ENCODE peak calls at places on chromosomes 13 and 19, in six cellular contexts. W is psoas muscle; I is lung; H is GM12865; P is CD8-positive, alpha-beta T cell; C is HCT116. J is an unnamed sample.

GRCh38 chr19:47544075-47544474 is 28.9 kb downstream of the ZNF541 start:
- DNase-seq in W (no peak), I (no peak), H (no peak), P (no peak), C (no peak), J (no peak)

GRCh38 chr13:20525144-20525600 is 485 bp downstream of the CRYL1 start:
- DNase-seq in W (peak), I (peak), H (peak), P (no peak), C (no peak), J (no peak)

GRCh38 chr19:39645800-39646411 is 9.8 kb upstream of the LGALS16 start:
- DNase-seq in W (no peak), I (no peak), H (peak), P (no peak), C (no peak), J (no peak)

GRCh38 chr19:48812094-48812929 is 1.5 kb upstream of the BCAT2 start:
- DNase-seq in W (peak), I (peak), H (peak), P (peak), C (no peak), J (peak)

GRCh38 chr19:37317403-37318209 is 53.3 kb upstream of the ZNF527 start:
- DNase-seq in W (peak), I (peak), H (peak), P (peak), C (peak), J (peak)

GRCh38 chr19:3516675-3517207 is 10.6 kb downstream of the FZR1 start:
- DNase-seq in W (no peak), I (no peak), H (peak), P (peak), C (no peak), J (no peak)

GRCh38 chr19:46416077-46416709 is 2.8 kb upstream of the CCDC8 start:
- DNase-seq in W (peak), I (peak), H (no peak), P (peak), C (peak), J (peak)

GRCh38 chr19:46408611-46409039 is 4.7 kb downstream of the CCDC8 start:
- DNase-seq in W (peak), I (peak), H (no peak), P (no peak), C (no peak), J (no peak)

GRCh38 chr13:75621147-75621546 is 15.0 kb upstream of the LMO7 start:
- DNase-seq in W (no peak), I (no peak), H (no peak), P (no peak), C (no peak), J (no peak)

GRCh38 chr13:111992911-111993310 is 74.0 kb upstream of the SOX1 start:
- DNase-seq in W (no peak), I (no peak), H (no peak), P (no peak), C (no peak), J (no peak)

GRCh38 chr19:39509233-39509632 is 5.7 kb upstream of the SELENOV start:
- DNase-seq in W (no peak), I (no peak), H (no peak), P (no peak), C (no peak), J (no peak)

GRCh38 chr13:60260440-60260839 is 96.7 kb upstream of the DIAPH3 start:
- DNase-seq in W (no peak), I (no peak), H (no peak), P (no peak), C (no peak), J (no peak)

GRCh38 chr19:35154535-35155406 is at the start of gene FXYD5:
- DNase-seq in W (peak), I (peak), H (peak), P (peak), C (no peak), J (no peak)

GRCh38 chr13:42525035-42525504 is 48.9 kb upstream of the TNFSF11 start:
- DNase-seq in W (no peak), I (no peak), H (no peak), P (no peak), C (no peak), J (no peak)

GRCh38 chr19:37362733-37363132 is 8.2 kb upstream of the ZNF527 start:
- DNase-seq in W (no peak), I (no peak), H (no peak), P (no peak), C (no peak), J (no peak)

GRCh38 chr13:42392706-42393572 is 121.0 kb downstream of the AKAP11 start:
- DNase-seq in W (no peak), I (no peak), H (peak), P (peak), C (no peak), J (no peak)

GRCh38 chr19:39307822-39308530 is 11.8 kb downstream of the IFNL1 start:
- DNase-seq in W (no peak), I (no peak), H (no peak), P (no peak), C (no peak), J (no peak)

GRCh38 chr13:44969858-44970484 is 19.3 kb downstream of the NUFIP1 start:
- DNase-seq in W (no peak), I (no peak), H (peak), P (no peak), C (peak), J (no peak)

GRCh38 chr13:25249001-25249543 is 38.2 kb downstream of the MTMR6 start:
- DNase-seq in W (no peak), I (no peak), H (peak), P (no peak), C (no peak), J (no peak)

GRCh38 chr19:56076413-56076998 is 44.6 kb downstream of the ZNF787 start:
- DNase-seq in W (no peak), I (peak), H (peak), P (peak), C (peak), J (no peak)

GRCh38 chr19:5621945-5622464 is 571 bp downstream of the SAFB2 start:
- DNase-seq in W (peak), I (no peak), H (peak), P (no peak), C (no peak), J (no peak)

GRCh38 chr19:10864538-10864899 is 6.8 kb upstream of the CARM1 start:
- DNase-seq in W (peak), I (peak), H (peak), P (peak), C (peak), J (peak)

GRCh38 chr19:3479177-3479818 is 1.0 kb downstream of the SMIM24 start:
- DNase-seq in W (no peak), I (no peak), H (peak), P (peak), C (peak), J (no peak)

GRCh38 chr13:38674208-38674607 is 12.7 kb upstream of the FREM2 start:
- DNase-seq in W (no peak), I (no peak), H (no peak), P (no peak), C (no peak), J (no peak)

GRCh38 chr13:45889582-45890243 is 38.2 kb upstream of the SIAH3 start:
- DNase-seq in W (no peak), I (no peak), H (no peak), P (no peak), C (no peak), J (no peak)

GRCh38 chr19:10551698-10552301 is 8.1 kb downstream of the ATG4D start:
- DNase-seq in W (no peak), I (no peak), H (peak), P (peak), C (peak), J (no peak)

GRCh38 chr13:97921146-97921776 is 32.2 kb upstream of the IPO5 start:
- DNase-seq in W (no peak), I (no peak), H (no peak), P (no peak), C (no peak), J (no peak)

GRCh38 chr13:109152311-109152820 is 523.0 kb downstream of the MYO16 start:
- DNase-seq in W (no peak), I (no peak), H (no peak), P (no peak), C (no peak), J (no peak)

GRCh38 chr13:102845289-102845629 is 573 bp upstream of the ERCC5 start:
- DNase-seq in W (no peak), I (no peak), H (no peak), P (no peak), C (no peak), J (no peak)

GRCh38 chr19:39832341-39833083 is 1.4 kb downstream of the DYRK1B start:
- DNase-seq in W (no peak), I (no peak), H (no peak), P (no peak), C (no peak), J (no peak)

GRCh38 chr13:113058129-113058987 is 47.2 kb upstream of the F7 start:
- DNase-seq in W (peak), I (no peak), H (no peak), P (no peak), C (no peak), J (no peak)

GRCh38 chr19:4393947-4394590 is 6.3 kb downstream of the SH3GL1 start:
- DNase-seq in W (no peak), I (no peak), H (no peak), P (no peak), C (no peak), J (no peak)

GRCh38 chr19:3475449-3475848 is 4.9 kb downstream of the SMIM24 start:
- DNase-seq in W (no peak), I (no peak), H (no peak), P (no peak), C (no peak), J (no peak)

GRCh38 chr13:21913010-21913409 is 242.1 kb downstream of the FGF9 start:
- DNase-seq in W (no peak), I (no peak), H (peak), P (no peak), C (peak), J (no peak)

GRCh38 chr13:73200432-73200831 is 141.6 kb downstream of the KLF5 start:
- DNase-seq in W (no peak), I (no peak), H (no peak), P (no peak), C (no peak), J (no peak)

GRCh38 chr13:114142640-114143490 is 10.4 kb upstream of the RASA3 start:
- DNase-seq in W (peak), I (no peak), H (peak), P (peak), C (no peak), J (no peak)

GRCh38 chr13:23743269-23743668 is 145.9 kb downstream of the MIPEP start:
- DNase-seq in W (no peak), I (no peak), H (no peak), P (no peak), C (no peak), J (no peak)

DNA sequence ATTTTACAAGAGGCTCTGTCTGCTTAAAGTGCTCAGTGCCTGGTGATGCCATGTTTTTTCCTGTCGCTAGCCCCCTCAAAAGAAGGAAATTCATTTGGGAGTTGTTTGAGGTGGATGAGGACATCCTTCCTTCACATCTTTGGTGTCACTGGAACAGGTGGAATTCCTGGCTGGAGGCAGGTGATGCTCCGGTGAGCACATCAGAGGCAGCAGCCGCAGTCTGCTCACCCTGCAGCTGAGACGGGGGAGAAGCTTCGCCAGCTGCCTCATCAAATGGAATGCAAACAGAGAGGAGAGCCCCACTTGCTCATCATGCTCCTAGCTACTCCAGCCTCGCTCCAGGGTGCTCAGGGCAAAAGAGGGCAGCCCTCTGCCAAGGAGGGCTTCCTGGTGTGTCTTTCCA is 74.1 kb upstream of the UBL3 start:
- DNase-seq in W (no peak), I (peak), H (no peak), P (no peak), C (no peak), J (no peak)
- TF ChIP-seq CTCF in W (no peak), I (no peak), H (no peak), P (no peak), C (no peak), J (peak)

GRCh38 chr13:50125556-50126377 is 110.5 kb downstream of the KCNRG start:
- DNase-seq in W (peak), I (peak), H (peak), P (peak), C (peak), J (peak)
- TF ChIP-seq CTCF in W (no peak), I (no peak), H (no peak), P (no peak), C (no peak), J (no peak)

GRCh38 chr13:88005188-88005587 is 334.0 kb downstream of the SLITRK5 start:
- DNase-seq in W (no peak), I (no peak), H (no peak), P (no peak), C (no peak), J (no peak)
- TF ChIP-seq CTCF in W (no peak), I (no peak), H (no peak), P (no peak), C (peak), J (no peak)

GRCh38 chr19:41089955-41090354 is 1.7 kb downstream of the CYP2A13 start:
- DNase-seq in W (no peak), I (no peak), H (no peak), P (no peak), C (no peak), J (no peak)
- TF ChIP-seq CTCF in W (no peak), I (no peak), H (no peak), P (no peak), C (no peak), J (no peak)

GRCh38 chr19:58364127-58364526 is 1.6 kb upstream of the ZNF497 start:
- DNase-seq in W (peak), I (no peak), H (peak), P (no peak), C (no peak), J (no peak)

GRCh38 chr19:58362272-58362994 is at the start of gene ZNF497:
- DNase-seq in W (peak), I (peak), H (peak), P (peak), C (peak), J (peak)

GRCh38 chr19:58367698-58368454 is 5.3 kb upstream of the ZNF497 start:
- DNase-seq in W (peak), I (no peak), H (no peak), P (no peak), C (no peak), J (no peak)

GRCh38 chr19:58368561-58369360 is 6.2 kb upstream of the ZNF497 start:
- DNase-seq in W (peak), I (no peak), H (no peak), P (no peak), C (no peak), J (peak)

DNA sequence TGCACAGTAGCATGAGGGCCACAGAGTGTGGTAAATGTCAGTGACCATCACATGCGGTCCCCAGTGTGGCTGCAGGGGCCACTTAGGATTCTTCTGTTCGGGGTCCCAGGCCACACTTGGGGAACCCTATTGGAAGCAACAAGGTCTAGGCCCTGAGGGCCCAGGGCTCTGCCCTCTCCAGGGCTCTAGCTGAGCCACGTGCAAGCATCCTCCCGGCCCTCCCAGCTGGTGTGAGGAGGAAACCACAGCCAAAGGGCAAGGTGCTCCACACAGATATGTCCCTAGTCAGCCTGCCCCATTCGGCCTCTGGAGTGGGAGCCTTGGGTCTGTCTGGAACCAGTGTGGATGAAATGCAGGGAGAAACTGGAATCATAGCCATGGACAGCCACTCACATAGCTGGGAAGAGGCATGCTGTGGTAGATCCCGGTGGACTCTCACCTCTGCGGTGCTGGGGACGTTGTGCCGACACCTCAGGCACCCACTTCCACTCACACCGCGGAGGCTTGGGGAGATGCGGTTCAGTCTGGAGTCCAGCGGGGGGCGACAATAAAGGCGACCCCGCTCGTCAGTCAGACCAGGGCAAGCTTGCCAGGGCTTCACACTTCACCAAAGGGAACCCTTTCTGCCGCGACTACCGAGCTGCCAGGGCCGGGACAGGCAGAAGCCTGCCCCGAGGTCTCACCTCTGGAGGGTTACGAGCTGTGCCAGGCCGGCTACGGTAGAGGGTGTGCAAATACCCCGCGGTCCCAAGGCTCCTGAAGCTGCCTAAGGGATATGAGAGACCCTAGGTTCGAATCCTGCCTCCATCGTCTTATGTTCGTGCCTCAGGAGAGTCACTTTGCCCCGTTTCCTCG is 4.3 kb upstream of the ZNF497 start:
- DNase-seq in W (no peak), I (no peak), H (no peak), P (no peak), C (no peak), J (no peak)
- TF ChIP-seq CTCF in W (no peak), I (no peak), H (no peak), P (no peak), C (no peak), J (no peak)

GRCh38 chr13:101514695-101515275 is 62.3 kb downstream of the ITGBL1 start:
- DNase-seq in W (no peak), I (no peak), H (peak), P (no peak), C (peak), J (no peak)
- TF ChIP-seq CTCF in W (peak), I (peak), H (peak), P (peak), C (peak), J (peak)